ENCODE peak calls at places on chromosomes 5 and 9, in nine cellular contexts. N is WTC11, V is HCT116, Q is SK-N-SH, W is K562, J is A549, Z is endothelial cell of umbilical vein, F is H1, I is HepG2. Y is an unnamed sample.
A peak's percentile ranks its signal among the peaks of the same experiment; 100 is the strongest.

GRCh38 chr9:75148551-75148950 is 60.2 kb downstream of the OSTF1 start:
- DNase-seq in Q (no peak), J (no peak), V (no peak), N (no peak), I (no peak), W (no peak), Z (peak; percentile 87), F (no peak), Y (peak; percentile 4)

GRCh38 chr5:149490599-149491187 is 60.5 kb downstream of the CSNK1A1 start:
- DNase-seq in J (no peak), V (no peak), Z (no peak), N (no peak), I (no peak), Q (no peak), F (no peak), W (no peak), Y (no peak)

GRCh38 chr5:172413601-172414000 is 40.7 kb downstream of the SH3PXD2B start:
- DNase-seq in W (no peak), Q (no peak), I (no peak), F (no peak), Z (no peak), N (no peak), J (no peak), V (no peak), Y (no peak)

GRCh38 chr5:153659337-153659736 is 168.9 kb downstream of the GRIA1 start:
- DNase-seq in V (no peak), N (no peak), W (no peak), Q (peak; percentile 21), J (no peak), F (no peak), I (no peak), Z (no peak), Y (no peak)

GRCh38 chr5:131303537-131303936 is 39.7 kb downstream of the CDC42SE2 start:
- DNase-seq in N (no peak), F (no peak), V (no peak), I (no peak), W (no peak), Q (no peak), Z (no peak), J (no peak), Y (no peak)

GRCh38 chr5:180959661-180960060 is 29.0 kb upstream of the BTNL3 start:
- DNase-seq in F (no peak), N (no peak), I (no peak), J (no peak), V (no peak), W (no peak), Z (no peak), Q (no peak), Y (no peak)

GRCh38 chr5:59450245-59450644 is 443.3 kb downstream of the PDE4D start:
- DNase-seq in Q (no peak), F (no peak), Z (no peak), V (no peak), I (no peak), J (no peak), W (no peak), N (no peak), Y (peak; percentile 12)

GRCh38 chr5:21820527-21820926 is 1032.6 kb downstream of the CDH12 start:
- DNase-seq in I (no peak), F (no peak), V (no peak), N (no peak), Q (no peak), J (no peak), W (no peak), Z (no peak), Y (no peak)

GRCh38 chr5:119031905-119032304 is 39.0 kb upstream of the DMXL1 start:
- DNase-seq in W (peak; percentile 58), Z (no peak), V (peak; percentile 34), J (no peak), I (no peak), Q (no peak), F (no peak), N (no peak), Y (peak; percentile 18)

GRCh38 chr5:134113908-134114875 is at the start of gene TCF7:
- DNase-seq in W (peak; percentile 83), Q (peak; percentile 99), N (peak; percentile 75), F (peak; percentile 59), J (peak; percentile 91), I (peak; percentile 68), V (peak; percentile 50), Z (peak; percentile 59), Y (peak; percentile 73)

GRCh38 chr5:119336846-119337564 is 18.8 kb upstream of the TNFAIP8 start:
- DNase-seq in V (no peak), F (no peak), I (no peak), Z (no peak), W (peak; percentile 25), Q (no peak), N (no peak), J (no peak), Y (peak; percentile 44)

DNA sequence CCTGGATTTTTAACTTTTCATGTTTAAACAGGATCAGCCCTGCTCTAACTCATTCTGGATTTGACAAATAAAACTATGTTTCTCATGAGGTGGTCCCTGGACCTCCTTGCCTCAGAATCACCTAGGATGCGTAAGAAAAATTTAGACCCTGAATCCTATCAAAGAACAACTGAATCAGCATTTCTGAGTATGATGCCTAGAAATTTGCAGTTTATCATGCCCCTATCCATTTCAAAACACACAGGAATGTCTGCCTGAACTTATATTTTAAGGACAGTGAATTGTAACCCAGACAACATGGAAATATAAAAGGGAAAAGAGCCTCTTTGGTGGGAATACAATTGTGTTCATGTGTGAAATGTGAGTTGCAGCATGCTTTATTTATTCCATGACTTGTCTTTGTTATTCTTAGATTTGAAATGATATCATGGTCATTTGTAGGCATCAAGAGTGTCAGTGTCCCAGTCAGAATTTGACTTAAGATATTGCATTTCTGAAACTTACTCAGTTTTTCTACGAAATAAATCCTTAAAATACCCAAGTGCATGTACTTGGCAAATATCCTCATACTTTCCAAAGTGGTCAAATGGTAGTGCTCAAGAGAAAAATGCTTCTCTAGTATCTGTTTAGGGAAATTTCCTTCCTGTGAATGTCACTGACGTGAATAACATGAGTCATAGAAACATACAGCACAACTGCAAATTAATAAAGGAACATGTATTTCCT is 144.3 kb downstream of the GIN1 start:
- DNase-seq in W (no peak), J (no peak), N (no peak), I (no peak), Z (peak; percentile 77), Q (no peak), V (no peak), F (no peak), Y (no peak)
- TF ChIP-seq MAX in W (no peak), J (no peak), N (no peak), I (no peak), Z (no peak), Q (no peak), V (no peak), F (no peak), Y (no peak)

DNA sequence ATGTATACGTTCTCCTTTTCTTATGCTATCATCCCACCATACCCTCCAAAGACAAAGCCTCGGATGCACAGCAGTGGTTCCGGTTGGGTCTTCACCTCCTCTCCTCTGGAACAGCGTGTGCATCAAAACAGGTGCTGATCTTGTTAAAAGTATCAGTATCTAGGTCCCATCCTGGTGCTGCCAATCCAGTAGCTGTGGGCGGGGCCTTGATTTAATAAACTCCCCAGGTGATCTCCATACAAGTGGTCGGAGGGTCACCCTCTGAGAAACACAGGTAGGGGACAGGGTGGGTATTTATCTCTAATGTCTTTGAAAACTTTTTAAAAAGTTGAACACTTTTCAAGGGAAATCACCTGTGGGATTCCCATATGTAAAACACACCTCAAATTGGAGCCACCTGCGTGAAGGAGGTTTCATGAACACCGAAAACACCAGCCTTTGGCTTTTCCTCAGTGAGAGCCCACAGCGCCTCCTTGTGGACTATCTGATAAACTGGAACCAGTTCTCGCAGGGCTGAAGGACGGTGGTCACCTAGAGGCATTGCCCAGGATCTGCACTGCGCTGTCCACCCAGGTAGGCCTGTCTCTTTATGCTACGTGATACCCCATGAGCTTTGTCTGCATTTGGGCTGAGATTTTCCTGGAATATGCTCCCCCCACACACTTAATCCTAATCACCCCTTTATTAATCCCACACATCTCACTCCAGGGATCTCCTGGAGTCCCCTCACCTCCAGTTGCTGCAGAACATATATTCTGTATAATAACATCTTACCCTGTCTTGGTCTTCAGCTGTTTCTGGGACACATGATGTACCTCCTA is 80.5 kb upstream of the EPB41L4B start:
- DNase-seq in F (peak; percentile 58), Q (peak; percentile 68), I (peak; percentile 65), Z (peak; percentile 36), W (peak; percentile 75), J (peak; percentile 67), V (peak; percentile 49), N (peak; percentile 86), Y (peak; percentile 68)
- TF ChIP-seq MAX in F (no peak), Q (no peak), I (no peak), Z (no peak), W (no peak), J (no peak), V (no peak), N (no peak), Y (no peak)

DNA sequence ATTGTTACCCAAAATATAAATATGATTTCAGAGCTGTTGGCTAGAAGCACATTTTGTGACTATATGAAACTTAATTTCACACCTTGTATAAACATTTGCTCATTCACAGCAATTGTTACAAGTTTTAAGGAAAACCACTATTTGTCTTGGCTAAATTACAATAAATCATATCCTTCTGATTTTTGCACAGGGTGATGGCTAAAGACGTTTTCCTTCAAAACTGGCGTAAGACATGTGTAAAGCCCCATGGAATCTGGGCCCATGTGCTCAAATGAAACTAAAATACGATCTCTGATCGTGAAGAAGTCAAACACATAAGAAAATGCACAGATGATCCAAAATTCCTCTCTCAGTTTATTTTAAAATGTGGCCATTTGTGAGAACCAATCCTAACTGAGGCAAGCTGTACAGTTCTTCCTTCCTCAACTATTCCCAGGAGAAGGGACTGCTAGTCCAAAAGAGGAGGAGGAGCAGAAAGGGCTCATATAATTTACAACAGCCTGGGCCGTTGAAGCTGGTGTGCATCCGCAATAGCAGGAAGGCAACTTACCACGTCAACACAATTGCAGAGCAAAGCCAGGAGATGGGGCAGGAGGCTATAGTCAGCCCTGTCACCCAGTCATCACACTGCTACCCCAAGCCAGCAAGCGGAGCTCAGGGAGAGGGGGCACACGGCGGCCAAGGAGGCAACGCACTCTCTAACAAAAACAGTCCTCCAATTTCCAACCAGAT is 98.4 kb downstream of the MED27 start:
- DNase-seq in V (no peak), I (no peak), N (no peak), Q (no peak), W (no peak), J (no peak), Z (peak; percentile 63), F (no peak), Y (peak; percentile 11)
- TF ChIP-seq MAX in V (no peak), I (no peak), N (no peak), Q (no peak), W (no peak), J (no peak), Z (no peak), F (no peak), Y (no peak)

DNA sequence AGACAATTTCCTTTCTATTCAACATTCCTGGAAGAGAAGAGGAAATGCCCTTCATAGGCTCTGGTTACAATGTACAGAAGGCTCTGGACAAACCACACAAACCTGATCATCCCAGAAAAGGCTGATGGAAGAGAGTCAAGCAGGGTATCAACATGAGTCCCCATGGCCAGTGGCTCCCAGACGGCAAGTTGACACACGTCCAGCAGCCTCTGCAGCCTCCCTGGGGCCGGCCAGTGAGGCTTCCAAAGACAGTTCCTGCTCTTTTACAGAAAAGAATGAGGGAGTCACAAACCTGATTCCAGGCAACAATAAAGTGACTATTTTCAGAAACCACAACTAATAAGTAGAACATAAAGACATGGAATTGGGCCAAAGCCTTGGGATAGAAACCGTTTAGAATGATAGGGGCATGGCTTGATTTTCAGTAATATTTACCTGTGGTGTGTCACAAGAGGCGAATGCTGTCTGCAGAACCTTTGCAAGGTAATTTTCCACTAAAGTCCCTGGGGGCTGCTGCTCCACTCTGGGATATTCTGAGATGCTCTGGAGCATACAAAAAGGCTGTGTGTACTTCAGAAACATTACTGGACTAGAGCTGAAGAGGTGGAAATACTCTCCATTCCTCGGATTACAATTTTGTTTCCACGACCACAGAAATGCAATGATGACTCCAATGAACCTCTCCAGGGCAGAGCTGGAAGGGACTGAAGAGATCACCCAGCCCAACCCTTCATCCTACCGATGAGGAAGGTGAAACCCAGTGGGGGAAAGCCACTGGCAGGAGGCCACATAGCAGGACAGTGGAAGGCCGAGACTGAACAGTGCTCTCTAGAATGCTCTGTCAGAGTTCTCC is 10.4 kb downstream of the MED27 start:
- DNase-seq in F (no peak), W (no peak), Z (no peak), N (no peak), I (no peak), Q (no peak), V (no peak), J (no peak), Y (no peak)
- TF ChIP-seq MAX in F (no peak), W (no peak), Z (no peak), N (no peak), I (no peak), Q (no peak), V (no peak), J (no peak), Y (no peak)